ENCODE peak calls at places on chromosome 10, in four cellular contexts. One of them, this sample, is unnamed.

GRCh38 chr10:27998178-27998953 is 513 bp downstream of the ODAD2 start:
- DNase-seq in lower lobe of right lung: peak; percentile 55
- DNase-seq in AG09309: no peak
- DNase-seq in mucosa of descending colon: peak; percentile 24
- DNase-seq in this sample: no peak

GRCh38 chr10:1509003-1509402 is 228.3 kb downstream of the ADARB2 start:
- DNase-seq in lower lobe of right lung: no peak
- DNase-seq in AG09309: no peak
- DNase-seq in mucosa of descending colon: no peak
- DNase-seq in this sample: no peak

GRCh38 chr10:100978896-100979185 is 8.5 kb downstream of the MRPL43 start:
- DNase-seq in lower lobe of right lung: no peak
- DNase-seq in AG09309: no peak
- DNase-seq in mucosa of descending colon: no peak
- DNase-seq in this sample: no peak

GRCh38 chr10:34299105-34299611 is 515.9 kb downstream of the PARD3 start:
- DNase-seq in lower lobe of right lung: no peak
- DNase-seq in AG09309: no peak
- DNase-seq in mucosa of descending colon: no peak
- DNase-seq in this sample: no peak

GRCh38 chr10:121942749-121943148 is 14.9 kb upstream of the ATE1 start:
- DNase-seq in lower lobe of right lung: no peak
- DNase-seq in AG09309: peak; percentile 88
- DNase-seq in mucosa of descending colon: no peak
- DNase-seq in this sample: no peak

GRCh38 chr10:529831-530230 is 159.6 kb downstream of the DIP2C start:
- DNase-seq in lower lobe of right lung: no peak
- DNase-seq in AG09309: no peak
- DNase-seq in mucosa of descending colon: no peak
- DNase-seq in this sample: no peak

GRCh38 chr10:103192089-103192450 is 1.0 kb downstream of the NT5C2 start:
- DNase-seq in lower lobe of right lung: no peak
- DNase-seq in AG09309: no peak
- DNase-seq in mucosa of descending colon: no peak
- DNase-seq in this sample: no peak

GRCh38 chr10:119652361-119652760 is 1.2 kb downstream of the BAG3 start:
- DNase-seq in lower lobe of right lung: no peak
- DNase-seq in AG09309: peak; percentile 48
- DNase-seq in mucosa of descending colon: no peak
- DNase-seq in this sample: peak; percentile 58

GRCh38 chr10:58473966-58474365 is 38.7 kb upstream of the BICC1 start:
- DNase-seq in lower lobe of right lung: no peak
- DNase-seq in AG09309: no peak
- DNase-seq in mucosa of descending colon: no peak
- DNase-seq in this sample: no peak

GRCh38 chr10:46301056-46301645 is 14.4 kb downstream of the ANTXRL start:
- DNase-seq in lower lobe of right lung: no peak
- DNase-seq in AG09309: no peak
- DNase-seq in mucosa of descending colon: no peak
- DNase-seq in this sample: no peak

GRCh38 chr10:100745882-100746412 is 565 bp downstream of the PAX2 start:
- DNase-seq in lower lobe of right lung: no peak
- DNase-seq in AG09309: no peak
- DNase-seq in mucosa of descending colon: no peak
- DNase-seq in this sample: no peak

DNA sequence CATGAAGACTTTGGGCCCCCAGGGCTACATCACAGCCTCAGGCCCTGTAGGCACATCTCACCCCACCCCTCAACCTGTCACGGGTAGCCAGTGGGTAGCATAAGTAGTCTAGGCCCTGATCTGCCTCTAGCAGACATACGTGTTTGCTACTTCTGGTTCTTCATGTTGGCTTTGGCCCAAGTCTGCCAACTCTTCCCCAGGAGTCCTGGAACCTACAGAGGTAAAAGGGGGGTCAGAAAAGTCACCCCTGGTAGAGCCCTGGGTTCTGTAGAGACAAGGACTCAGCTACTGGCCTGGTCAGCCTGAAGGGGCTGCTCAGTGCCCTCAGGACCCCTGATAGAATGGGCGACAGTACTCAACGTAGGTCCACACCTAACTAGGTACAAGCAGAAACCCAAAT is 67.5 kb upstream of the UNC5B start:
- DNase-seq in lower lobe of right lung: no peak
- DNase-seq in AG09309: no peak
- DNase-seq in mucosa of descending colon: no peak
- DNase-seq in this sample: no peak
- TF ChIP-seq CTCF in lower lobe of right lung: no peak
- TF ChIP-seq CTCF in AG09309: no peak
- TF ChIP-seq CTCF in mucosa of descending colon: no peak
- TF ChIP-seq CTCF in this sample: no peak

DNA sequence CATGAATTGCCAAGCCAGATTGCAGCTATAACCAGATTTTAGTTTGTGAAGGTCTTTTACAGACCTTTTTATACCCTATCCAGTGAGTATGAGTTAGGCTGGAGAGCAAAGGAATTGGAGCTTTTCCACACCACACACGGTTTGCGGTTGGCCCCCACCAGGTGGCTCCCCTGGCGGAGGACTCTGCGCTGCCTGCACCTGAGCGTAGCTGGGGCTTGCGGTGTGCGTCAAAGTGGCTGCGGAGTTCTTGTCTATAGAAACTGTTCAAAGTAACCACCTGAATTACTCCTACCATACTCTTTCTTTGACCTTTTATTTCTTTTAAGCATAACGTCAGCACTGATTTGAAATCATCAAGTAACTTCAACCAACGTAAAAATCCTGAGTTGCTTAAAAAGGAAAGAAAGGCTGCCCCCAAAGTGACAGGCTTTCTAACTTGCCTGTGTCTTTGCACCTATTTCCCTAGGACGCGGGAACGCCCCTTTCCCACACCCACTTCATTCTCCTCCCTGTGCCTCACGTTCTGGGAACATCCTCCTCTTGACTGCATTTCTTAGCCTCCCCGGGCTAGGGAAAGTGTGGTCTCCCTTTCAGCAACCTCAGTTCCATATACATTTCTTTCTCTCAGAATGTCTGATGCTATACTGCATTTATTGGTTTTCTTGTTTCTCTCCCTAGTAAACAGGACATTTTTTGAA is 47.6 kb upstream of the TMEM72 start:
- DNase-seq in lower lobe of right lung: no peak
- DNase-seq in AG09309: no peak
- DNase-seq in mucosa of descending colon: no peak
- DNase-seq in this sample: no peak
- TF ChIP-seq CTCF in lower lobe of right lung: no peak
- TF ChIP-seq CTCF in AG09309: no peak
- TF ChIP-seq CTCF in mucosa of descending colon: no peak
- TF ChIP-seq CTCF in this sample: no peak

GRCh38 chr10:61465807-61466425 is 12.7 kb upstream of the TMEM26 start:
- DNase-seq in lower lobe of right lung: no peak
- DNase-seq in AG09309: no peak
- DNase-seq in mucosa of descending colon: no peak
- DNase-seq in this sample: no peak
- TF ChIP-seq CTCF in lower lobe of right lung: no peak
- TF ChIP-seq CTCF in AG09309: no peak
- TF ChIP-seq CTCF in mucosa of descending colon: no peak
- TF ChIP-seq CTCF in this sample: no peak

GRCh38 chr10:49165940-49166803 is 22.0 kb downstream of the TMEM273 start:
- DNase-seq in lower lobe of right lung: no peak
- DNase-seq in AG09309: no peak
- DNase-seq in mucosa of descending colon: no peak
- DNase-seq in this sample: no peak

GRCh38 chr10:49167629-49168540 is 20.3 kb downstream of the TMEM273 start:
- DNase-seq in lower lobe of right lung: no peak
- DNase-seq in AG09309: no peak
- DNase-seq in mucosa of descending colon: no peak
- DNase-seq in this sample: no peak

GRCh38 chr10:49165259-49165658 is 22.9 kb downstream of the TMEM273 start:
- DNase-seq in lower lobe of right lung: no peak
- DNase-seq in AG09309: no peak
- DNase-seq in mucosa of descending colon: no peak
- DNase-seq in this sample: no peak

GRCh38 chr10:49168821-49169495 is 19.2 kb downstream of the TMEM273 start:
- DNase-seq in lower lobe of right lung: no peak
- DNase-seq in AG09309: no peak
- DNase-seq in mucosa of descending colon: no peak
- DNase-seq in this sample: no peak

DNA sequence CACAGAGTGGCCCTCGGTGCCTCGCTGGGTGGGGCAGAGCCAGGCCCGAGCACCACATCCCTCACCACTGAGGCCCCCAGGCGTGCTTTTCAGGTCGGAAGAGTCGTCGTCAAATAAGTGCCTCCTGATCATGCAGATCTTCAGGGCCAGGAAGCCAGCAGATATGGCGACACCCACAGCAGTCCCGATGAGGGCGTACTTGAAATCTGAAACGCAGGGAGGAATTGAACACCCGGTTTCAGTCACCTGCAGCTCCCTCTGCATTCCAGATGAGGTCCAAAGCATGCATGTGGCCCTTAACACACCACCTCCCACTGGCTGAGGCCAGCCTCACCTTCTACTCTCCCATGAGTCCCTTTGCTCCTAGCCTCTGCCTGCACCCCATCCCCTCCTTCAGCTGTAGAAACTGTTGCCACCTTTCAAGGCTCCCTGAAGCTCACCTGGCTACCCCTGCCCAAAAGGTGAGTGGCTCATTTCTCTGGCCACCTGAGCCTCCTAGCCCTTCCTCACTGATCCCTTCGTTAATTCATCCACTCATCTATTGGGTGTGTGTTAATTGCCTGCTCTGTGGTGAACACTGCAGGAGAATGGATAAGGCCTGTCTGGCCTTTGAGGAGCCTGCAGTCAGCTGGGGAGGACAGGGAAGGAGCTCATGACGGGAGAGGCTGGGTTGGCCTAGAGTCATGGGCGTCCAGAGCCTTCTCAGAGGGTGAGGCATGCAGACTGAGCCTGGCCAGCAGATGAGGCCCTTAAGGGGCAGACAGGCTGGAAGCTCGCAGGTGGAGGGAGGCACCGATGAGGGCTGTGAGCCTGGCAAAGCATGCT is 21.2 kb downstream of the TMEM273 start:
- DNase-seq in lower lobe of right lung: no peak
- DNase-seq in AG09309: no peak
- DNase-seq in mucosa of descending colon: no peak
- DNase-seq in this sample: no peak
- TF ChIP-seq CTCF in lower lobe of right lung: no peak
- TF ChIP-seq CTCF in AG09309: no peak
- TF ChIP-seq CTCF in mucosa of descending colon: no peak
- TF ChIP-seq CTCF in this sample: no peak

GRCh38 chr10:60871215-60871614 is 72.8 kb downstream of the RHOBTB1 start:
- DNase-seq in lower lobe of right lung: no peak
- DNase-seq in AG09309: no peak
- DNase-seq in mucosa of descending colon: no peak
- DNase-seq in this sample: no peak

GRCh38 chr10:60870803-60871202 is 73.2 kb downstream of the RHOBTB1 start:
- DNase-seq in lower lobe of right lung: no peak
- DNase-seq in AG09309: no peak
- DNase-seq in mucosa of descending colon: no peak
- DNase-seq in this sample: no peak

GRCh38 chr10:60868946-60869345 is 75.0 kb downstream of the RHOBTB1 start:
- DNase-seq in lower lobe of right lung: no peak
- DNase-seq in AG09309: no peak
- DNase-seq in mucosa of descending colon: no peak
- DNase-seq in this sample: no peak

GRCh38 chr10:60872451-60872850 is 71.5 kb downstream of the RHOBTB1 start:
- DNase-seq in lower lobe of right lung: no peak
- DNase-seq in AG09309: no peak
- DNase-seq in mucosa of descending colon: no peak
- DNase-seq in this sample: no peak

DNA sequence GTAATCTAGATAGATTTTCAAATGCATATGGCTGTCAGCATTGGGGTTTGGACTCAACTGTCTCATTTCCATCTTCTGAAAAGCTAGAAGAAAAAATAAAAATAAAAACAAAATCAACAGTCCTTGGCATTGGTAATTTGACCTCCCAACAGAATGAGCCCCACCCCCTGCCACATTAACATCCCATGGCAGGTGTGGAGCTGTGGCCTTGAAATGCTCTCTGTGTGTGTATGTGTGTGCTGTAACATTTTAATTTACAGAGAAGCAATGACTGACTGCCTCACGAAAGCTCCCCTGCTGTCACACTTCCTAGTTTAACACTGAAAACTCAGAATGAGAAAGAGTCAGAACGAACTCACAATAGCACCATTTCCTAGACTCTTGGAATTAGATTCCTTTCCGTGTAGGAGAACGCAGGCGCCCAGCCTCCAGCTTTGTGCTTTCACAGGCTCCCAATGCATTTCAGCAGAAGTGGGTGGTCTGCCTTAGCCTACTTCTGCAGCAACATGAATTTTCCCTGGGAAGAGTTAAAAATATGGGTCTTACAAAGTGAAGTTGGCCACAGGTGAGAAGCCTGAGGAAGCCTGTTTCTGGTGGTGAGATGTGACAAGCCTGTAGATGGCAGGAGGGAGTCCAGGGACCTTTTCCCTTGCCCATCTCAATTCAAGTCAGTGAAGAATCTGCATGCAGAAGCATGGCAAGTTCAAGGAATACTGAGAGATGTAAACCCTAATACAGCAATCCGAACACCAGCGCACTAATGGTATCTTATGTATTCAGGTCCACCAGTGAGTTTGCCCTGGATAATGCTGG is 73.9 kb downstream of the RHOBTB1 start:
- DNase-seq in lower lobe of right lung: no peak
- DNase-seq in AG09309: no peak
- DNase-seq in mucosa of descending colon: no peak
- DNase-seq in this sample: no peak
- TF ChIP-seq CTCF in lower lobe of right lung: no peak
- TF ChIP-seq CTCF in AG09309: peak; percentile 23
- TF ChIP-seq CTCF in mucosa of descending colon: no peak
- TF ChIP-seq CTCF in this sample: no peak

GRCh38 chr10:74913321-74913980 is 87.1 kb downstream of the KAT6B start:
- DNase-seq in lower lobe of right lung: no peak
- DNase-seq in AG09309: no peak
- DNase-seq in mucosa of descending colon: no peak
- DNase-seq in this sample: no peak
- TF ChIP-seq CTCF in lower lobe of right lung: no peak
- TF ChIP-seq CTCF in AG09309: no peak
- TF ChIP-seq CTCF in mucosa of descending colon: no peak
- TF ChIP-seq CTCF in this sample: no peak

GRCh38 chr10:70575486-70575873 is 27.1 kb downstream of the PRF1 start:
- DNase-seq in lower lobe of right lung: no peak
- DNase-seq in AG09309: no peak
- DNase-seq in mucosa of descending colon: no peak
- DNase-seq in this sample: no peak
- TF ChIP-seq CTCF in lower lobe of right lung: no peak
- TF ChIP-seq CTCF in AG09309: no peak
- TF ChIP-seq CTCF in mucosa of descending colon: no peak
- TF ChIP-seq CTCF in this sample: no peak

This sample was measured in GM10248.